ENCODE peak calls at places on chromosomes 4 and X, in seven cellular contexts. One of them, this sample, is unnamed.

GRCh38 chr4:76690091-76690905 is 207.6 kb downstream of the SOWAHB start:
- DNase-seq in AG09319: no peak
- DNase-seq in amniotic stem cell: no peak
- DNase-seq in nucleus accumbens: no peak
- DNase-seq in AG10803: peak; percentile 60
- DNase-seq in substantia nigra: no peak
- DNase-seq in T-helper 2 cell: no peak
- DNase-seq in this sample: no peak

GRCh38 chr4:151874328-151874727 is 113.5 kb upstream of the GATB start:
- DNase-seq in AG10803: no peak
- DNase-seq in T-helper 2 cell: no peak
- DNase-seq in amniotic stem cell: no peak
- DNase-seq in AG09319: no peak
- DNase-seq in nucleus accumbens: no peak
- DNase-seq in substantia nigra: no peak
- DNase-seq in this sample: no peak

GRCh38 chr4:134365852-134366251 is 164.3 kb upstream of the PABPC4L start:
- DNase-seq in AG10803: peak; percentile 53
- DNase-seq in substantia nigra: no peak
- DNase-seq in T-helper 2 cell: no peak
- DNase-seq in nucleus accumbens: no peak
- DNase-seq in AG09319: peak; percentile 12
- DNase-seq in amniotic stem cell: no peak
- DNase-seq in this sample: no peak

GRCh38 chr4:127055349-127055748 is 577.4 kb upstream of the INTU start:
- DNase-seq in AG09319: peak; percentile 28
- DNase-seq in T-helper 2 cell: no peak
- DNase-seq in nucleus accumbens: peak; percentile 4
- DNase-seq in amniotic stem cell: no peak
- DNase-seq in AG10803: peak; percentile 30
- DNase-seq in substantia nigra: peak; percentile 58
- DNase-seq in this sample: no peak

GRCh38 chrX:48976086-48976485 is 4.4 kb upstream of the KCND1 start:
- DNase-seq in AG09319: no peak
- DNase-seq in amniotic stem cell: no peak
- DNase-seq in AG10803: no peak
- DNase-seq in T-helper 2 cell: no peak
- DNase-seq in nucleus accumbens: no peak
- DNase-seq in substantia nigra: no peak
- DNase-seq in this sample: no peak

GRCh38 chr4:147814334-147814733 is 82.4 kb downstream of the ARHGAP10 start:
- DNase-seq in AG09319: no peak
- DNase-seq in substantia nigra: no peak
- DNase-seq in AG10803: no peak
- DNase-seq in T-helper 2 cell: no peak
- DNase-seq in amniotic stem cell: no peak
- DNase-seq in nucleus accumbens: no peak
- DNase-seq in this sample: no peak

GRCh38 chr4:64911846-64912245 is 502.6 kb upstream of the TECRL start:
- DNase-seq in AG10803: no peak
- DNase-seq in AG09319: no peak
- DNase-seq in substantia nigra: no peak
- DNase-seq in nucleus accumbens: no peak
- DNase-seq in T-helper 2 cell: peak; percentile 26
- DNase-seq in amniotic stem cell: no peak
- DNase-seq in this sample: no peak

GRCh38 chr4:148211533-148211932 is 230.7 kb downstream of the NR3C2 start:
- DNase-seq in amniotic stem cell: no peak
- DNase-seq in substantia nigra: no peak
- DNase-seq in AG10803: no peak
- DNase-seq in nucleus accumbens: no peak
- DNase-seq in T-helper 2 cell: no peak
- DNase-seq in AG09319: no peak
- DNase-seq in this sample: no peak

GRCh38 chr4:55323375-55323774 is 22.7 kb upstream of the SRD5A3 start:
- DNase-seq in AG09319: no peak
- DNase-seq in AG10803: no peak
- DNase-seq in substantia nigra: no peak
- DNase-seq in nucleus accumbens: no peak
- DNase-seq in T-helper 2 cell: no peak
- DNase-seq in amniotic stem cell: no peak
- DNase-seq in this sample: no peak

GRCh38 chr4:60655356-60655755 is 544.8 kb upstream of the ADGRL3 start:
- DNase-seq in T-helper 2 cell: no peak
- DNase-seq in AG09319: no peak
- DNase-seq in substantia nigra: no peak
- DNase-seq in amniotic stem cell: no peak
- DNase-seq in nucleus accumbens: no peak
- DNase-seq in AG10803: peak; percentile 13
- DNase-seq in this sample: no peak

GRCh38 chr4:2363056-2363719 is 55.3 kb downstream of the ZFYVE28 start:
- DNase-seq in AG09319: peak; percentile 4
- DNase-seq in amniotic stem cell: no peak
- DNase-seq in T-helper 2 cell: no peak
- DNase-seq in nucleus accumbens: no peak
- DNase-seq in substantia nigra: no peak
- DNase-seq in AG10803: peak; percentile 55
- DNase-seq in this sample: no peak

GRCh38 chrX:54695231-54695630 is 102.8 kb downstream of the ITIH6 start:
- DNase-seq in amniotic stem cell: no peak
- DNase-seq in T-helper 2 cell: no peak
- DNase-seq in AG10803: no peak
- DNase-seq in substantia nigra: no peak
- DNase-seq in nucleus accumbens: no peak
- DNase-seq in AG09319: no peak
- DNase-seq in this sample: no peak

GRCh38 chrX:87468941-87469340 is 48.7 kb upstream of the KLHL4 start:
- DNase-seq in AG09319: no peak
- DNase-seq in nucleus accumbens: no peak
- DNase-seq in substantia nigra: no peak
- DNase-seq in amniotic stem cell: no peak
- DNase-seq in T-helper 2 cell: no peak
- DNase-seq in AG10803: no peak
- DNase-seq in this sample: no peak

GRCh38 chr4:121668368-121669162 is 28.2 kb downstream of the ANXA5 start:
- DNase-seq in T-helper 2 cell: no peak
- DNase-seq in amniotic stem cell: peak; percentile 90
- DNase-seq in substantia nigra: no peak
- DNase-seq in AG09319: peak; percentile 76
- DNase-seq in nucleus accumbens: no peak
- DNase-seq in AG10803: peak; percentile 97
- DNase-seq in this sample: no peak

GRCh38 chrX:20973038-20973437 is 401.2 kb upstream of the CNKSR2 start:
- DNase-seq in nucleus accumbens: no peak
- DNase-seq in amniotic stem cell: no peak
- DNase-seq in AG10803: no peak
- DNase-seq in T-helper 2 cell: no peak
- DNase-seq in AG09319: no peak
- DNase-seq in substantia nigra: no peak
- DNase-seq in this sample: no peak

GRCh38 chrX:38651625-38652601 is 90.6 kb downstream of the TSPAN7 start:
- DNase-seq in T-helper 2 cell: no peak
- DNase-seq in amniotic stem cell: no peak
- DNase-seq in AG09319: no peak
- DNase-seq in substantia nigra: no peak
- DNase-seq in nucleus accumbens: no peak
- DNase-seq in AG10803: no peak
- DNase-seq in this sample: no peak

GRCh38 chr4:162163892-162164759 is at the start of gene FSTL5:
- DNase-seq in AG10803: peak; percentile 11
- DNase-seq in AG09319: no peak
- DNase-seq in nucleus accumbens: peak; percentile 65
- DNase-seq in substantia nigra: peak; percentile 82
- DNase-seq in T-helper 2 cell: peak; percentile 58
- DNase-seq in amniotic stem cell: peak; percentile 46
- DNase-seq in this sample: peak; percentile 84

GRCh38 chr4:185304944-185305690 is 90.6 kb downstream of the LRP2BP start:
- DNase-seq in AG10803: no peak
- DNase-seq in AG09319: no peak
- DNase-seq in nucleus accumbens: peak; percentile 10
- DNase-seq in T-helper 2 cell: peak; percentile 66
- DNase-seq in amniotic stem cell: no peak
- DNase-seq in substantia nigra: no peak
- DNase-seq in this sample: peak; percentile 44

GRCh38 chr4:7988437-7988836 is 48.8 kb upstream of the AFAP1 start:
- DNase-seq in amniotic stem cell: peak; percentile 7
- DNase-seq in T-helper 2 cell: no peak
- DNase-seq in AG10803: peak; percentile 84
- DNase-seq in nucleus accumbens: no peak
- DNase-seq in substantia nigra: no peak
- DNase-seq in AG09319: no peak
- DNase-seq in this sample: no peak

GRCh38 chrX:111492085-111492484 is 19.4 kb upstream of the SERTM2 start:
- DNase-seq in amniotic stem cell: no peak
- DNase-seq in T-helper 2 cell: no peak
- DNase-seq in AG10803: no peak
- DNase-seq in substantia nigra: no peak
- DNase-seq in nucleus accumbens: no peak
- DNase-seq in AG09319: no peak
- DNase-seq in this sample: no peak

This sample was measured in Caco-2.